ENCODE peak calls at places on chromosomes 5 and 9, in four cellular contexts. U is pancreas, Z is body of pancreas, L is neural progenitor cell. B is an unnamed sample.

GRCh38 chr9:38380230-38380871 is 12.2 kb upstream of the ALDH1B1 start:
- DNase-seq in L (no peak), Z (no peak), U (no peak), B (no peak)

GRCh38 chr5:154397652-154398406 is 48.0 kb upstream of the SAP30L start:
- DNase-seq in Z (peak), U (peak), L (no peak), B (no peak)

GRCh38 chr5:92969191-92969780 is 611.7 kb downstream of the NR2F1-AS1 start:
- DNase-seq in Z (no peak), U (no peak), L (no peak), B (no peak)

GRCh38 chr9:18754537-18754936 is 278.5 kb downstream of the SAXO1 start:
- DNase-seq in U (no peak), L (no peak), Z (no peak), B (no peak)

GRCh38 chr9:91465420-91465819 is 41.8 kb upstream of the NFIL3 start:
- DNase-seq in U (no peak), L (no peak), Z (no peak), B (no peak)

GRCh38 chr5:159214486-159215271 is 5.3 kb upstream of the RNF145 start:
- DNase-seq in Z (no peak), L (no peak), U (no peak), B (no peak)

GRCh38 chr9:127451681-127452480 is 571 bp downstream of the LRSAM1 start:
- DNase-seq in Z (peak), U (peak), L (peak), B (peak)

GRCh38 chr5:159216454-159216853 is 7.1 kb upstream of the RNF145 start:
- DNase-seq in U (no peak), L (no peak), Z (no peak), B (no peak)

GRCh38 chr5:96718635-96719077 is 56.5 kb downstream of the CAST start:
- DNase-seq in Z (peak), U (peak), L (no peak), B (no peak)

GRCh38 chr9:69885474-69885929 is 64.9 kb downstream of the CFAP95 start:
- DNase-seq in L (no peak), Z (no peak), U (no peak), B (no peak)

GRCh38 chr5:112908854-112909253 is 13.2 kb downstream of the REEP5 start:
- DNase-seq in L (no peak), U (no peak), Z (no peak), B (no peak)

GRCh38 chr9:138015021-138015829 is 137.6 kb downstream of the CACNA1B start:
- DNase-seq in Z (no peak), U (no peak), L (no peak), B (peak)

GRCh38 chr5:1331861-1332405 is 13.0 kb downstream of the CLPTM1L start:
- DNase-seq in Z (no peak), L (no peak), U (no peak), B (no peak)

GRCh38 chr5:1032011-1032410 is 23.4 kb downstream of the NKD2 start:
- DNase-seq in U (no peak), Z (no peak), L (no peak), B (peak)

GRCh38 chr9:123399803-123400378 is 43.9 kb downstream of the CRB2 start:
- DNase-seq in Z (no peak), U (no peak), L (peak), B (peak)

GRCh38 chr9:120914953-120915352 is 11.6 kb downstream of the TRAF1 start:
- DNase-seq in L (no peak), Z (no peak), U (no peak), B (no peak)

GRCh38 chr9:113523421-113524141 is 60.1 kb downstream of the RGS3 start:
- DNase-seq in L (no peak), U (no peak), Z (peak), B (no peak)

DNA sequence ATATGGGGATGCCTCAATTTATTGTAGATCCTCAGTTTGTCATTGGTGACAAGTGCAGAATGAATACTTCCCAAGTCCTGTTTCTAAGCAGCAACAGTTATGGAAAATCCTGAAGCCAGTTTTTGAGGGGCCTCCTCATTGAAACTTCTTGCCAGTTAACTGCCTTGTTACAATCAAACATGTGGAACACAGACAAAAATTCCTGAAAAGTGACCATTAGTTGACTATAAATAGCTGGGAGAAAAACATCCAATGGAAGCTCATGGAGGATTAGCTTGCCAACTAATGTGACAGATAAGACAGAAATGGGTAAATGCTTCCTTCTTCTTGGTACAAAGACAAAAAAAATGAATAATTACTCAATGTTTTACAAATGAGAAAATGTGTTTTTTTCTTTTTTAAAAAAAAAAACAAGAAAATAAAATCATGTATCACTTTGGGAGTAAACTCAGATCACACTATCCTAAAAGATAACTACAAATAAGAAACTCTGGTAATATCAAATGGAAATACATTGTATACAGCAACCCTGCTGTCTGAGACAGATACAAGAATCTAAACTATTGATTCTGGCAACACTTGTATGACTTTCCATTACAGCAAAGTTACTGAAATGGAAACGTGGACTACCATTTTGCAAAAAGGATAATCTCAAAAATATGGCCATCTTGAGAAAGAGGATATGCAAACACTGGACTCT is 113.3 kb upstream of the FER start:
- DNase-seq in L (no peak), U (no peak), Z (no peak), B (no peak)
- H3K4me3 ChIP-seq in L (no peak), U (no peak), Z (no peak), B (no peak)

GRCh38 chr9:126147186-126147585 is 179.4 kb upstream of the MVB12B start:
- DNase-seq in L (no peak), Z (no peak), U (no peak), B (peak)
- H3K4me3 ChIP-seq in L (no peak), Z (no peak), U (no peak), B (no peak)

GRCh38 chr9:97711223-97711626 is 14.1 kb upstream of the XPA start:
- DNase-seq in Z (no peak), L (peak), U (no peak), B (peak)
- H3K4me3 ChIP-seq in Z (no peak), L (no peak), U (no peak), B (no peak)

DNA sequence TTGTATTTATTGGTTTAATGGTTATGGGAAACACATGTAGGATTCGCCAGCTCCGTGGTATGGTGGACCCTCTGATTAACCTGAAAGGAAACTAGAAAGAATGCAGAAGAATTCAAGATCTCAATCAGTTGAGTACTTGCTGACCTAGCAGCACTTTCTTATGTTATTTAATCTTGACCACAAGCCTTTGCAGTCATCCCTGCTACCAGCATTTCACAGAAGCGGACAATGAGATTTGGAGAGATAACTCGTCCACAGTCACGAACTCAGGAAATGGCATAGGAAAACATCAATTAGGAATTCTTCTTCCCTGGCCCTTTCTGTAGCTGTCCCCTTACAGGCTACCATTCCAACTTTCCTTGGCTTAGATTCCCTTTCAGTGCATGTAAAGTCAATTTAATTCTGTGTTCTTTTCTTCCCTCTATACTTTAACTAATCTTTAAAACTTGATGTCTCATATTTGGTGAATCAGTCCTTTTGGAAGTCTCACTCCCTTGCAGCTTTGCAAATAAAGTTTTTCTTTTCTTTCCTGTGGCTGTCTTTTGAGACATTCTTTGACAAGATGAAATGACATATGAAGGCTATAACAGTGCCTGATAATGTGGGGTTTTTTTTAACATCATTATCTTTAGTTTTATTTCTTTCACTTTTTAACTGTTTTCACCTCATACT is 1.3 kb upstream of the SLC44A1 start:
- DNase-seq in Z (no peak), U (no peak), L (peak), B (no peak)
- H3K4me3 ChIP-seq in Z (no peak), U (no peak), L (no peak), B (no peak)

DNA sequence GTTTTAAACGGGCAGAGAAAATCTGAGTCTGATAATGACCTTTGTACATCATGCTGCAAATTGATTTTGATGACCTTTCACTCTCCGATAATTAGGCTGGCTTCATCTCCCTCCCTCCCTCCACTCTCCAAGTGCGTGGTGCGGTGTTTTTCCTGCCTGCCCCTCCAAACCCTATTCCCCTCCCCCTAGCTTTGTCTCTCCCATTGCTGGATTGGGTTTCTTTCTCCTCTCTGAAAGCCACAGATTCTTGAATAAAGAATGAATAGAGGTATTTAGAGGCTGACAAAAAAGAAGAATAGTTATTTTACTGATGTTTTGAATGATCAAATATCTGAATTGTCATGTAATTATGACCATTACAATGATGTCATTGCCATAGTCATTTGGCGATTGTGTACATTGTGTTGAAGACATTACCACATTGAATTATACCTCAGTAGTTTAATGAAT is 571.1 kb upstream of the ZNF608 start:
- DNase-seq in L (peak), U (no peak), Z (no peak), B (peak)
- H3K4me3 ChIP-seq in L (no peak), U (no peak), Z (no peak), B (no peak)

GRCh38 chr9:136663311-136663679 is 579 bp downstream of the EGFL7 start:
- DNase-seq in U (no peak), L (no peak), Z (no peak), B (no peak)
- H3K4me3 ChIP-seq in U (peak), L (no peak), Z (no peak), B (no peak)

DNA sequence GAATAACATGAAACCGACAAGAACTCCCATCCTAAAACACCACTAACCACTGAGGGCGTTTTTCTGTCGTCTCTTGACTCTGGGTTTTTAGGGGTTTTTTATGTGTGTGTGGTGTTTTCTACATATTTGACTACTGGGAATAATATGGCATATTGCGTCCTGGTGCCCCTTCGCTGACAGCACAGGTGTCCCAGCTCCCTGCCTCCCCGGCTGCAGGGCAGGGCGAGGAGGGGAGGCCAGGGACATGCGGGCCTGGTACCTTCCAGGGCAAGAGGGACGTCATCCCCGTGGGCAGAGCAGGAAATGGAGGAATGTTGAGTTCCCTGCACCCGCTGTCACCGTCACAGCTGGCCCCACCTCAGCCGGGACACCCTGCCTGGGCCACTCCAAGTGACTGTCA is 34.8 kb downstream of the VAV2 start:
- DNase-seq in U (no peak), L (no peak), Z (peak), B (no peak)
- H3K4me3 ChIP-seq in U (no peak), L (no peak), Z (no peak), B (no peak)

GRCh38 chr5:157390924-157391297 is 69.1 kb upstream of the NIPAL4 start:
- DNase-seq in Z (no peak), L (no peak), U (no peak), B (no peak)
- H3K4me3 ChIP-seq in Z (no peak), L (no peak), U (no peak), B (no peak)

B was measured in H7.